ENCODE peak calls at places on chromosomes 2 and 18, in four cellular contexts. T is fibroblast of mammary gland, W is tibial artery, Q is EL. B is an unnamed sample.

GRCh38 chr18:29449424-29449823 is 1272.5 kb upstream of the CDH2 start:
- DNase-seq in T (peak), Q (no peak), W (no peak), B (no peak)

GRCh38 chr2:192555740-192556139 is 361.0 kb upstream of the TMEFF2 start:
- DNase-seq in Q (no peak), W (no peak), T (no peak), B (no peak)

GRCh38 chr18:68667121-68667520 is 47.8 kb downstream of the TMX3 start:
- DNase-seq in T (peak), Q (no peak), W (no peak), B (no peak)

GRCh38 chr2:10414000-10414451 is 34.1 kb downstream of the ODC1 start:
- DNase-seq in Q (peak), T (no peak), W (no peak), B (peak)

GRCh38 chr2:152950125-152950524 is 231.7 kb downstream of the ARL6IP6 start:
- DNase-seq in T (peak), Q (peak), W (no peak), B (peak)

GRCh38 chr18:55699233-55699765 is 111.3 kb upstream of the TCF4 start:
- DNase-seq in W (no peak), T (peak), Q (no peak), B (no peak)

GRCh38 chr2:58762176-58762781 is 521.2 kb upstream of the FANCL start:
- DNase-seq in W (no peak), Q (peak), T (peak), B (peak)

GRCh38 chr2:4937550-4937949 is 754.6 kb upstream of the SOX11 start:
- DNase-seq in W (no peak), Q (no peak), T (no peak), B (no peak)

GRCh38 chr2:27870724-27871123 is 19.5 kb downstream of the RBKS start:
- DNase-seq in Q (no peak), W (no peak), T (peak), B (peak)

GRCh38 chr2:66032376-66032775 is 402.5 kb upstream of the MEIS1 start:
- DNase-seq in W (no peak), Q (no peak), T (no peak), B (no peak)

GRCh38 chr2:24228470-24228869 is 53.6 kb downstream of the FAM228A start:
- DNase-seq in W (no peak), Q (no peak), T (peak), B (peak)

GRCh38 chr2:169683054-169683424 is 11.2 kb downstream of the CFAP210 start:
- DNase-seq in Q (no peak), T (no peak), W (no peak), B (no peak)

GRCh38 chr18:76993085-76993382 is 139.5 kb downstream of the MBP start:
- DNase-seq in Q (no peak), W (no peak), T (no peak), B (no peak)

GRCh38 chr18:47870605-47871004 is 59.9 kb downstream of the SMAD2 start:
- DNase-seq in Q (no peak), T (peak), W (no peak), B (no peak)

GRCh38 chr2:9256570-9257043 is 50.0 kb downstream of the ASAP2 start:
- DNase-seq in W (no peak), Q (peak), T (peak), B (peak)

GRCh38 chr2:86295071-86295470 is 42.4 kb downstream of the REEP1 start:
- DNase-seq in W (no peak), T (no peak), Q (no peak), B (no peak)

GRCh38 chr2:161844845-161845244 is 220.6 kb downstream of the SLC4A10 start:
- DNase-seq in W (no peak), T (no peak), Q (no peak), B (no peak)

GRCh38 chr2:191938779-191939178 is 91.9 kb upstream of the CAVIN2 start:
- DNase-seq in Q (no peak), W (no peak), T (no peak), B (no peak)

GRCh38 chr2:174059875-174060226 is 94.7 kb upstream of the SP3 start:
- DNase-seq in T (peak), W (no peak), Q (peak), B (peak)

GRCh38 chr2:165114345-165114943 is 89.4 kb downstream of the SCN3A start:
- DNase-seq in T (peak), Q (peak), W (no peak), B (peak)

GRCh38 chr2:200993097-200993496 is 29.6 kb upstream of the ORC2 start:
- DNase-seq in Q (peak), W (no peak), T (peak), B (no peak)

GRCh38 chr2:237867465-237867864 is 8.0 kb downstream of the RAMP1 start:
- DNase-seq in Q (no peak), T (no peak), W (no peak), B (peak)

GRCh38 chr2:141015339-141016047 is 1115.3 kb downstream of the LRP1B start:
- DNase-seq in W (no peak), T (no peak), Q (no peak), B (no peak)

GRCh38 chr2:197116306-197116879 is 189.9 kb upstream of the PGAP1 start:
- DNase-seq in W (no peak), T (no peak), Q (no peak), B (no peak)

GRCh38 chr18:1053654-1054315 is 149.1 kb downstream of the ADCYAP1 start:
- DNase-seq in T (no peak), W (no peak), Q (no peak), B (no peak)

GRCh38 chr2:95007822-95008221 is 17.7 kb upstream of the MAL start:
- DNase-seq in T (no peak), W (no peak), Q (no peak), B (peak)

GRCh38 chr2:204202253-204202652 is 265.7 kb downstream of the ICOS start:
- DNase-seq in T (no peak), W (no peak), Q (no peak), B (no peak)

GRCh38 chr18:51278045-51278649 is 80.7 kb upstream of the MEX3C start:
- DNase-seq in W (no peak), T (peak), Q (peak), B (peak)

GRCh38 chr2:217331577-217332139 is 471.8 kb upstream of the TNP1 start:
- DNase-seq in Q (peak), T (peak), W (no peak), B (peak)

GRCh38 chr2:45345331-45346305 is 265.4 kb downstream of the SRBD1 start:
- DNase-seq in Q (no peak), W (no peak), T (no peak), B (no peak)

GRCh38 chr2:235300368-235301201 is 193.3 kb upstream of the AGAP1 start:
- DNase-seq in W (no peak), Q (peak), T (peak), B (peak)

GRCh38 chr2:43462866-43463641 is 132.8 kb downstream of the THADA start:
- DNase-seq in W (no peak), T (no peak), Q (no peak), B (no peak)

GRCh38 chr2:157466764-157467163 is 22.9 kb upstream of the CYTIP start:
- DNase-seq in Q (no peak), T (no peak), W (no peak), B (no peak)

GRCh38 chr18:1595165-1595564 is 690.5 kb downstream of the ADCYAP1 start:
- DNase-seq in W (no peak), Q (no peak), T (no peak), B (no peak)

GRCh38 chr2:71521436-71521950 is 68.1 kb downstream of the DYSF start:
- DNase-seq in Q (no peak), T (no peak), W (no peak), B (no peak)